ENCODE peak calls at places on chromosomes 12 and 14, in four cellular contexts. One of them, this sample, is unnamed.

GRCh38 chr14:60233891-60234290 is 15.1 kb upstream of the PPM1A start:
- DNase-seq in thoracic aorta: no peak
- DNase-seq in left lung: no peak
- DNase-seq in prostate gland: no peak
- DNase-seq in this sample: no peak

GRCh38 chr12:40999212-40999611 is 188.9 kb upstream of the PDZRN4 start:
- DNase-seq in thoracic aorta: no peak
- DNase-seq in left lung: no peak
- DNase-seq in prostate gland: no peak
- DNase-seq in this sample: no peak

GRCh38 chr12:132472386-132472785 is 17.6 kb upstream of the FBRSL1 start:
- DNase-seq in thoracic aorta: no peak
- DNase-seq in left lung: no peak
- DNase-seq in prostate gland: no peak
- DNase-seq in this sample: no peak

GRCh38 chr14:22555573-22556011 is 33.4 kb downstream of the DAD1 start:
- DNase-seq in thoracic aorta: no peak
- DNase-seq in left lung: no peak
- DNase-seq in prostate gland: no peak
- DNase-seq in this sample: peak; percentile 67

GRCh38 chr14:29442720-29443119 is 484.9 kb downstream of the PRKD1 start:
- DNase-seq in thoracic aorta: no peak
- DNase-seq in left lung: no peak
- DNase-seq in prostate gland: no peak
- DNase-seq in this sample: no peak

GRCh38 chr14:50397461-50398196 is 948 bp upstream of the CDKL1 start:
- DNase-seq in thoracic aorta: no peak
- DNase-seq in left lung: no peak
- DNase-seq in prostate gland: peak; percentile 31
- DNase-seq in this sample: no peak

GRCh38 chr12:65948320-65949008 is 124.2 kb downstream of the HMGA2 start:
- DNase-seq in thoracic aorta: peak; percentile 13
- DNase-seq in left lung: peak; percentile 63
- DNase-seq in prostate gland: peak; percentile 61
- DNase-seq in this sample: no peak

GRCh38 chr12:10941916-10942607 is 3.0 kb upstream of the TAS2R14 start:
- DNase-seq in thoracic aorta: no peak
- DNase-seq in left lung: peak; percentile 32
- DNase-seq in prostate gland: no peak
- DNase-seq in this sample: no peak

GRCh38 chr14:24172871-24173281 is 996 bp downstream of the REC8 start:
- DNase-seq in thoracic aorta: no peak
- DNase-seq in left lung: no peak
- DNase-seq in prostate gland: no peak
- DNase-seq in this sample: no peak

GRCh38 chr12:109711596-109712461 is 1.8 kb upstream of the FAM222A start:
- DNase-seq in thoracic aorta: no peak
- DNase-seq in left lung: no peak
- DNase-seq in prostate gland: no peak
- DNase-seq in this sample: no peak

GRCh38 chr12:56629459-56630179 is 507 bp downstream of the BAZ2A start:
- DNase-seq in thoracic aorta: no peak
- DNase-seq in left lung: no peak
- DNase-seq in prostate gland: no peak
- DNase-seq in this sample: peak; percentile 36

GRCh38 chr14:76919431-76919810 is 93.2 kb downstream of the LRRC74A start:
- DNase-seq in thoracic aorta: no peak
- DNase-seq in left lung: no peak
- DNase-seq in prostate gland: peak; percentile 42
- DNase-seq in this sample: no peak

GRCh38 chr14:76918751-76919421 is 92.7 kb downstream of the LRRC74A start:
- DNase-seq in thoracic aorta: peak; percentile 88
- DNase-seq in left lung: peak; percentile 94
- DNase-seq in prostate gland: peak; percentile 92
- DNase-seq in this sample: no peak

GRCh38 chr14:76918176-76918750 is 92.1 kb downstream of the LRRC74A start:
- DNase-seq in thoracic aorta: peak; percentile 58
- DNase-seq in left lung: peak; percentile 80
- DNase-seq in prostate gland: peak; percentile 83
- DNase-seq in this sample: no peak

GRCh38 chr14:76917158-76917596 is 91.0 kb downstream of the LRRC74A start:
- DNase-seq in thoracic aorta: no peak
- DNase-seq in left lung: peak; percentile 51
- DNase-seq in prostate gland: peak; percentile 41
- DNase-seq in this sample: no peak

DNA sequence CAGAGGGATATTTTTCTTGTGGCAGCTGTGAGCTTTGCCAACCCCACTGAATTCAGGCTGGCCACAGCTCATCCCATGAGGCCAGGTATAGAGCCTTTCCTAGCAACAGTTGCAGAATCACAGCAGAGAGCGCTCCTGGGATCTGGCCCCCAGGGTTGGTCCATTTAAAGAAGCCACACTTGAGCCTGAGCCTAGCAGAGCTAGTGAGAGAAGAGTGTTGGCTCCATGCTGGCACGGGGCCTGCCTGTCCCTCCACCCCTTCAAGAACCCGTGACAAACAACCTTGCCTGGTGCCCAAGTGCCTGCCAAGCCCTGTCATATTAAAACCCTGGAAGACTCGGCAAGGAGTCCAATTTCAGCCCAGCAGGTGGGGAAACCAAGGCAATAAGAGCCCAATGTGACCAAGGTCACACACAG is 91.6 kb downstream of the LRRC74A start:
- DNase-seq in thoracic aorta: no peak
- DNase-seq in left lung: peak; percentile 69
- DNase-seq in prostate gland: peak; percentile 85
- DNase-seq in this sample: no peak
- H3K4me1 ChIP-seq in thoracic aorta: peaks cover 43% of the 10 kb centered on the region
- H3K4me1 ChIP-seq in left lung: peaks cover 45% of the 10 kb centered on the region
- H3K4me1 ChIP-seq in prostate gland: peaks cover 43% of the 10 kb centered on the region
- H3K4me1 ChIP-seq in this sample: peaks cover 27% of the 10 kb centered on the region

DNA sequence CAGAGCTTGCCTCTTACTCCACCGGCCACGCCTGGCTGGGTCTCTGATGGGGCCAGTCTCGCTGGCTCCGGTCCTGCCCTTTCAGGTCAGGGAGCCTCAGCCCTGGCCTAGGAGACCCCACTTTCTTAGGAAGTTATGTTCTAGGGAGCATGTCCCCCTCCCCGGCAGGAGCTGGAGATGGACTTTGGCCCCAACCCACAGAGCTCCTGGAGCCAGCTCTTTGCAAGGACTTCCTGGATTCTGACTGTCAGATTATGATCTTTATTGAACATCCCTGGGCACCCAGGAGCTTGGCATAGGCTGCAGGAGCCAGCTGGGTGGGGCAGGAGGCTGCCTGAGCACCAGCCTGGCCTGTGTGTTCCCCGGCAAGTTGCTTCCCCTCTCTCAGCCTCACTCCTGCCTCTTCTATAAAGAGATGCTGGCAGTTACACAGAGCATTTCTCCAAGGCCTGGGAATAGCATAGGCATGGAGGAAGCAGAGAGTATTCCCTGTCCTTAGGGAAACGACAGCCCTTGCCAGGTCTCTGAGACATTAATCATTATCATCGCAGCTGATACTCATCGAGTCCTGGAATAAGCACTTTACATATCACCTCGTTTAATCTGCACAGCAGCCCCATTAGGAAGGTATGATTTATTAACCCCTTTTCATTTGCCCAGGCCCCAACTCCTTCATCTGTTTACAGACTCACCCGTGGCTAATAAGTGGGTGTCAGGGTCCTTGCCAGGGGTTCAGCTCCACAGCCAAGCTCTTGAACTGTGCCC is 3.4 kb downstream of the DEGS2 start:
- DNase-seq in thoracic aorta: no peak
- DNase-seq in left lung: no peak
- DNase-seq in prostate gland: peak; percentile 84
- DNase-seq in this sample: no peak
- H3K4me3 ChIP-seq in thoracic aorta: no peak overlapping the region
- H3K4me3 ChIP-seq in left lung: no peak overlapping the region
- H3K4me3 ChIP-seq in prostate gland: no peak overlapping the region
- H3K4me3 ChIP-seq in this sample: no peak overlapping the region

DNA sequence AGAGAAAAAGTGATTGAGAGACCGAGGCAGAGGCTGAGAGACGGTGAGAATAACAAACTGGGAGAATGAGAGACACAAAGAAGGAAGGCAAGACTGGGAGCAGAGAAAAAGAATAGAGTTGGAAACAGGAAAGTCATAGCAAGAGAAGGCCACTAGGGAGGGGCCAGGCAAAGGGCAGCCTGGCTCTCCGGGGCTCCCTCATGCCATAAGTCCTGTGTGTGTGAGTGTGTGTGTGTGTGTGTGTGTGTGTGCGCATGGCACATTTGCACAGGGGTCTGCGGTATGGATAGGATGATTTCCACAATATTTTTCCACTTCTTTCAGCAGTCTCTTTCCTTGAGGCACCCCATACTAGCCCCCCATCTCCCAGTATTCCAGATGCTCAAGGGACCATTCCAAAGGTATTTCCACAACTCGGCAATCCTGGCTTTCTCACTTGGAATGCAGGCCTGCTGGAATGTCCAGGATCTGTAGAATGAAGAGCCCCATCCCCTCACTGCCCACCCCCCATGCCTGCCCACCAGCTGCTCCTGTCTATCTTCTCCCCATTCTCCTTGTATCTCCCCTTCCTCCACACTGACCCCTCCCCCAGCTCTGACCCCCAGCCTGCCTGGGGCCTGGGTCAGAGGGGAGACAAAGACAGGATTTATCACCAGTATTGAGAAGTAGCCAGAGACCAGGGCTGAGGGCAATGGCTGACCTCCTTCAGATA is 9.0 kb downstream of the GPR84 start:
- DNase-seq in thoracic aorta: no peak
- DNase-seq in left lung: no peak
- DNase-seq in prostate gland: no peak
- DNase-seq in this sample: no peak
- H3K4me1 ChIP-seq in thoracic aorta: peaks cover 8% of the 10 kb centered on the region
- H3K4me1 ChIP-seq in left lung: peaks cover 32% of the 10 kb centered on the region
- H3K4me1 ChIP-seq in prostate gland: peaks cover 5% of the 10 kb centered on the region
- H3K4me1 ChIP-seq in this sample: peaks cover 10% of the 10 kb centered on the region

GRCh38 chr14:105015905-105016304 is 5.0 kb downstream of the CDCA4 start:
- DNase-seq in thoracic aorta: no peak
- DNase-seq in left lung: no peak
- DNase-seq in prostate gland: no peak
- DNase-seq in this sample: no peak
- H3K4me3 ChIP-seq in thoracic aorta: no peak overlapping the region
- H3K4me3 ChIP-seq in left lung: no peak overlapping the region
- H3K4me3 ChIP-seq in prostate gland: no peak overlapping the region
- H3K4me3 ChIP-seq in this sample: no peak overlapping the region